ENCODE peak calls at places on chromosomes 2 and 18, in five cellular contexts. O, C, F, H and V are unnamed samples.

GRCh38 chr2:16007167-16007934 is 67.0 kb downstream of the MYCN start:
- DNase-seq in H (no peak), O (no peak), C (no peak), F (no peak), V (peak)

GRCh38 chr18:53943463-53943862 is 281.0 kb downstream of the MBD2 start:
- DNase-seq in H (no peak), F (no peak), C (no peak), O (no peak), V (no peak)

GRCh38 chr2:158936978-158937377 is 31.5 kb upstream of the TANC1 start:
- DNase-seq in F (no peak), O (no peak), C (peak), H (peak), V (no peak)

GRCh38 chr2:142130111-142131015 is 453 bp downstream of the LRP1B start:
- DNase-seq in O (no peak), H (peak), F (no peak), C (peak), V (peak)

GRCh38 chr2:100641115-100641415 is 78.3 kb downstream of the PDCL3 start:
- DNase-seq in C (no peak), O (no peak), F (no peak), H (no peak), V (no peak)

GRCh38 chr2:173962036-173962435 is 3.1 kb downstream of the SP3 start:
- DNase-seq in H (peak), C (no peak), F (no peak), O (no peak), V (no peak)

GRCh38 chr2:35989040-35989439 is 366.5 kb upstream of the CRIM1 start:
- DNase-seq in H (no peak), F (no peak), O (no peak), C (no peak), V (no peak)

GRCh38 chr18:2654105-2654827 is 1.3 kb upstream of the SMCHD1 start:
- DNase-seq in C (peak), F (no peak), H (no peak), O (no peak), V (no peak)

GRCh38 chr2:151032741-151033152 is 228.9 kb downstream of the RBM43 start:
- DNase-seq in H (peak), F (no peak), O (no peak), C (peak), V (no peak)

GRCh38 chr2:139007130-139007529 is 226.9 kb upstream of the NXPH2 start:
- DNase-seq in H (no peak), O (no peak), C (no peak), F (no peak), V (no peak)

GRCh38 chr2:172437419-172438063 is 10.2 kb downstream of the ITGA6 start:
- DNase-seq in F (no peak), C (no peak), H (no peak), O (no peak), V (no peak)

GRCh38 chr2:227029706-227030105 is 134.3 kb downstream of the COL4A4 start:
- DNase-seq in O (no peak), C (peak), H (no peak), F (no peak), V (no peak)

GRCh38 chr2:227378371-227378782 is 729 bp downstream of the TM4SF20 start:
- DNase-seq in H (no peak), C (peak), O (no peak), F (no peak), V (no peak)

GRCh38 chr2:14288016-14288415 is 344.5 kb upstream of the LRATD1 start:
- DNase-seq in F (no peak), O (no peak), H (no peak), C (no peak), V (no peak)

GRCh38 chr2:161020437-161020836 is 139.8 kb upstream of the TANK start:
- DNase-seq in C (no peak), F (no peak), H (no peak), O (peak), V (no peak)

GRCh38 chr2:149329470-149330126 is 789 bp upstream of the LYPD6 start:
- DNase-seq in C (peak), H (peak), F (no peak), O (peak), V (peak)

GRCh38 chr2:219684721-219685689 is 57.6 kb downstream of the SLC4A3 start:
- DNase-seq in F (no peak), C (peak), H (peak), O (peak), V (peak)

GRCh38 chr18:79520473-79521390 is 125.0 kb downstream of the NFATC1 start:
- DNase-seq in F (no peak), C (no peak), H (no peak), O (no peak), V (no peak)

GRCh38 chr2:10761591-10761990 is 40.2 kb downstream of the ATP6V1C2 start:
- DNase-seq in F (no peak), H (no peak), O (no peak), C (no peak), V (no peak)

GRCh38 chr2:96267159-96267971 is 1.3 kb downstream of the CIAO1 start:
- DNase-seq in F (no peak), H (peak), O (no peak), C (peak), V (peak)

GRCh38 chr2:241009601-241010530 is 11.4 kb downstream of the SNED1 start:
- DNase-seq in F (no peak), O (no peak), C (peak), H (peak), V (no peak)

GRCh38 chr2:196758474-196759377 is 40.8 kb downstream of the GTF3C3 start:
- DNase-seq in O (no peak), F (no peak), H (peak), C (peak), V (no peak)

GRCh38 chr2:6940820-6941219 is 23.6 kb downstream of the RNF144A start:
- DNase-seq in O (no peak), H (no peak), F (no peak), C (no peak), V (no peak)

GRCh38 chr2:64852771-64853241 is 136.4 kb upstream of the SLC1A4 start:
- DNase-seq in F (no peak), C (no peak), O (no peak), H (no peak), V (no peak)

GRCh38 chr18:6441201-6441600 is 26.5 kb upstream of the L3MBTL4 start:
- DNase-seq in O (no peak), H (peak), F (no peak), C (peak), V (no peak)

GRCh38 chr2:101617188-101617587 is 80.3 kb upstream of the MAP4K4 start:
- DNase-seq in C (peak), F (no peak), O (no peak), H (peak), V (no peak)

GRCh38 chr2:72833084-72833714 is 7.4 kb upstream of the EXOC6B start:
- DNase-seq in H (no peak), C (no peak), O (no peak), F (no peak), V (no peak)

GRCh38 chr18:27778441-27778840 is 398.5 kb downstream of the CDH2 start:
- DNase-seq in F (no peak), C (peak), O (no peak), H (peak), V (no peak)

GRCh38 chr18:75784413-75784812 is 356.9 kb upstream of the SMIM21 start:
- DNase-seq in F (no peak), H (peak), C (no peak), O (no peak), V (peak)

GRCh38 chr2:207772081-207772843 is 2.6 kb upstream of the FZD5 start:
- DNase-seq in F (no peak), O (no peak), H (peak), C (peak), V (no peak)

GRCh38 chr18:34697233-34697632 is 12.9 kb upstream of the DTNA start:
- DNase-seq in F (no peak), H (no peak), O (no peak), C (no peak), V (no peak)

GRCh38 chr2:20457027-20457426 is 10.2 kb downstream of the RHOB start:
- DNase-seq in O (no peak), F (no peak), C (peak), H (no peak), V (no peak)

GRCh38 chr2:172869861-172870260 is 134.2 kb downstream of the RAPGEF4 start:
- DNase-seq in O (no peak), F (no peak), H (no peak), C (no peak), V (no peak)

GRCh38 chr2:172181840-172182239 is 79.1 kb upstream of the DLX2 start:
- DNase-seq in C (peak), H (no peak), O (no peak), F (no peak), V (no peak)

GRCh38 chr2:112540906-112541305 is 1.4 kb upstream of the POLR1B start:
- DNase-seq in C (no peak), F (no peak), H (no peak), O (no peak), V (no peak)

GRCh38 chr2:43419886-43420285 is 176.0 kb downstream of the THADA start:
- DNase-seq in O (no peak), C (peak), H (no peak), F (no peak), V (no peak)

DNA sequence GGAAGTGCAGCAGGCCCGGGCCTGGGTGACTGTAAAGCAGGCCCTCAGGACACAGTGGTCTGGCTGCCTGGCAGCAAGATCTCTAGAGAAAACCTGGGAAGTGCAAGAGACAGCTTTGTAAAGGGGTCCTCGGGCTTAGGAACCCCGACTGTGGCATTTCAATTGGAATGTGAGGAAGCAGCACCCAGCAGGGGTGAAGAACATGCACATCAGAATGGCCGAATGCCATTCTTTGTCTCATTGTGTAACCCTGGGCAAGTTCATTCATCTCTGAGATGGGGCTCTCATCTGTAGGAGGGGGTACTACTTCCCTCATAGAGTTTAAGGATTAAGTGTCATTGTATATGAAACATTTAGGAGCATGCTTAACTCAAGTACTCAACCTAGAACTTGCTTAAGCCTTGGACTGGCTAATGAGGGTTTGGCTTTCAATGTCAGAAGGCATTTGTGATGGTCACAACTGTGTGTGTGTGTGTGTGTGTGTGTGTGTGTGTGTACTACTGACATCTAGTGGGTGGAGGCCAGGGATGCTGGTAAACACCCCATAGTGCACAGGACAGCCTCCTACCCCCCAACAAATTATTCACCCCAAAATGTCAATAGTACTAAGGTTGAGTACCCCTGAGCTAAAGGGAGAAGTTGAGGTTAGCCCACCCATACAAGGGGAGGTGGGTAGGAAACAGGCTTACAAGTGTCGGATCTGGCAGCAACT is 29.3 kb downstream of the MEX3C start:
- DNase-seq in C (no peak), H (no peak), F (no peak), O (no peak), V (no peak)
- TF ChIP-seq CTCF in C (no peak), H (no peak), F (no peak), O (peak), V (no peak)

GRCh38 chr2:213251618-213252017 is 32.6 kb upstream of the SPAG16 start:
- DNase-seq in C (peak), O (peak), H (peak), F (no peak), V (no peak)
- TF ChIP-seq CTCF in C (peak), O (peak), H (peak), F (peak), V (peak)

GRCh38 chr2:231677632-231678104 is 30.7 kb upstream of the PTMA start:
- DNase-seq in F (peak), O (peak), H (peak), C (peak), V (peak)

GRCh38 chr2:231673348-231673770 is 35.0 kb upstream of the PTMA start:
- DNase-seq in H (peak), F (no peak), C (peak), O (no peak), V (peak)

GRCh38 chr2:231672617-231673347 is 35.5 kb upstream of the PTMA start:
- DNase-seq in H (peak), O (no peak), C (peak), F (no peak), V (peak)

GRCh38 chr2:231676243-231676642 is 32.1 kb upstream of the PTMA start:
- DNase-seq in O (no peak), H (no peak), C (no peak), F (no peak), V (no peak)

DNA sequence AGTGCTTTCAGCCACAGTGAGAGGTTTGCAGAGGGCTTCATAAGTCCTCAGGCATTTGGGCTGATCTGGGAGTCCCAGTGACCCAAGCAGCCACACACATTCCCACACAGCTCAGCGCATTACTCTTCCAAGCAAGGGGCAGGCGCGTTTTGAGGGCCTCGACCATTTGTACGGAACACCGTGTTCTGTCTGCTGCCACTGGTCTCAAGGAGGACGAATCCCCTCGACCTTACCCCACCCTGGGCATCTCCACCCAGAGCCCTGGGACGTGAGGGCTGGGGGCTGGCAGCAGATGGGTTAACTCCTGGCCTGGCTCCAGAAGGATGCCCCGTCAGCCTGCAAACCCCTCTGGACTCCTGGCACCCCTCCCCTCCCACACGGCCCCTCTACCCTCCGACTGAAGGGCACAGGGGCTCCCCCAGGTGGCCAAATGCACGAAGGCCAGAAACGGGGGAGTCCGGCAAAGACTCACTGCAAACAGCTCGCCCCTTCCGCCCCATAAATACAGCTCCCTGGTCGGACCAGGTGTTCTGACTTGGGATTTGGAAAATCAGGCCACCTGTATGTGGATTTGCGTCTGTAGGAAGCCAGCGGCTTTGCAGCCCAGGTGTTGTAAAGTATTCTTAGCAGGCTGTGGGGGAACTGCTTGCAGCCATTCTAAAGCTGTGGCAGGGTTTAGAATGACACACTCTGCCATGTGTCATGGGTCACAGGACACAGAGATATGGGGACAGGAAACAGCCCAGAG is 33.6 kb upstream of the PTMA start:
- DNase-seq in O (no peak), H (peak), F (no peak), C (peak), V (peak)
- TF ChIP-seq CTCF in O (peak), H (peak), F (peak), C (peak), V (peak)

GRCh38 chr2:201915446-201915845 is 109.1 kb downstream of the CDK15 start:
- DNase-seq in H (no peak), C (no peak), O (no peak), F (no peak), V (no peak)
- TF ChIP-seq CTCF in H (no peak), C (no peak), O (no peak), F (no peak), V (peak)

GRCh38 chr2:88561646-88562388 is 65.4 kb downstream of the EIF2AK3 start:
- DNase-seq in H (no peak), C (no peak), O (no peak), F (no peak), V (no peak)
- TF ChIP-seq CTCF in H (no peak), C (no peak), O (no peak), F (no peak), V (no peak)

GRCh38 chr2:238685713-238686112 is 162.2 kb upstream of the TWIST2 start:
- DNase-seq in H (no peak), C (no peak), F (no peak), O (no peak), V (no peak)
- TF ChIP-seq CTCF in H (peak), C (no peak), F (no peak), O (no peak), V (peak)

GRCh38 chr2:2291500-2292260 is 39.4 kb downstream of the MYT1L start:
- DNase-seq in O (no peak), F (no peak), C (no peak), H (no peak), V (peak)
- TF ChIP-seq CTCF in O (peak), F (no peak), C (no peak), H (no peak), V (peak)

GRCh38 chr2:30115981-30116285 is 30.9 kb upstream of the YPEL5 start:
- DNase-seq in F (no peak), O (no peak), H (no peak), C (no peak), V (no peak)
- TF ChIP-seq CTCF in F (no peak), O (no peak), H (no peak), C (no peak), V (no peak)

DNA sequence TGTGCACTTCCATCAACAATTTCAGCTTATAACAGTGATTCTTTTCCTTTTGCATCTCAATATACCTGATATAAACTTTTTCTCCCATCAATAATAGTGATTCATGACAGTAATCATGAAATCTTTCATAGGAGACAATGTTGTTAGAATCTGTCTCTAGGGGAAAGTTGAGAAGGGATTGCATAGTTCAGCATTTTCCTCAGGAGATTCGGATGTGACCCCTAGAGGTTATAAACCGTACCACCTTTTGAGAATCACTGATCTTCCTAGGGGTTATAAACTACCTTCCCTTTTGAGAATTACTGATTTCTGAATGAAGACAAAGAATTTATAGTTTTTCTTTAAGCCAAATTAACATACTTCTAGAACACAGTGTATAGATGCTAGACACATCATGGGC is 53.0 kb upstream of the GALNT3 start:
- DNase-seq in F (no peak), O (no peak), H (no peak), C (no peak), V (no peak)
- TF ChIP-seq CTCF in F (no peak), O (peak), H (no peak), C (no peak), V (no peak)

DNA sequence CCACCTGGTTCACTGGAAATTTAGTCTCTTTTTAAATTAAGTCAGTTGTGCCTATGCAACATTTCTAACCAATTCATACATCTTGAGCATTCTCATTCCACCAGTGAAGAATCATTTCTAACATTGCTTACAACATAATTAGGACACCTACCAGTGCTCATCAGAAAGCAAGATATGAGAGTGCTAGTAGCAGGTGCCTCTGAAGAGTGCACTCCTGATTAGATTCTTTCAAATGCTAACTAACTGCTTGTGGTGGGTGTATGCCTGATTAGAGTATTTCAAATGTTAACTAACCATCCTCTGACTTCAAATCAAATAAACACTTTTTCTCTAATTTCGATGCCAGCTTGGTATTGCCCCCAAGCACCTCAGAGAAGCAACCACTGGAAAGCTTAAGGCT is 124.3 kb upstream of the DNAJC10 start:
- DNase-seq in H (no peak), O (no peak), C (no peak), F (no peak), V (no peak)
- TF ChIP-seq CTCF in H (no peak), O (no peak), C (no peak), F (no peak), V (no peak)